ENCODE peak calls at places on chromosomes 13 and 19, in seven cellular contexts. One of them, this sample, is unnamed.

GRCh38 chr19:50921391-50922315 is 10.5 kb upstream of the KLK4 start:
- DNase-seq in H9: no peak
- DNase-seq in IMR-90: no peak
- DNase-seq in neuronal stem cell: peak
- DNase-seq in mesenchymal stem cell: no peak
- DNase-seq in H1: no peak
- DNase-seq in trophoblast cell: no peak
- DNase-seq in this sample: no peak

GRCh38 chr13:36495431-36495830 is 63.1 kb downstream of the CCNA1 start:
- DNase-seq in H9: no peak
- DNase-seq in IMR-90: no peak
- DNase-seq in neuronal stem cell: no peak
- DNase-seq in mesenchymal stem cell: no peak
- DNase-seq in H1: no peak
- DNase-seq in trophoblast cell: no peak
- DNase-seq in this sample: no peak

GRCh38 chr13:19632915-19633339 is 532 bp upstream of the MPHOSPH8 start:
- DNase-seq in H9: no peak
- DNase-seq in IMR-90: no peak
- DNase-seq in neuronal stem cell: no peak
- DNase-seq in mesenchymal stem cell: no peak
- DNase-seq in H1: no peak
- DNase-seq in trophoblast cell: no peak
- DNase-seq in this sample: no peak

GRCh38 chr19:6769006-6769637 is 1.9 kb upstream of the SH2D3A start:
- DNase-seq in H9: peak
- DNase-seq in IMR-90: peak
- DNase-seq in neuronal stem cell: no peak
- DNase-seq in mesenchymal stem cell: peak
- DNase-seq in H1: no peak
- DNase-seq in trophoblast cell: peak
- DNase-seq in this sample: peak

GRCh38 chr13:97339019-97339988 is 94.7 kb upstream of the RAP2A start:
- DNase-seq in H9: no peak
- DNase-seq in IMR-90: peak
- DNase-seq in neuronal stem cell: no peak
- DNase-seq in mesenchymal stem cell: peak
- DNase-seq in H1: no peak
- DNase-seq in trophoblast cell: peak
- DNase-seq in this sample: no peak

GRCh38 chr13:59774511-59774911 is 389.2 kb downstream of the DIAPH3 start:
- DNase-seq in H9: no peak
- DNase-seq in IMR-90: peak
- DNase-seq in neuronal stem cell: peak
- DNase-seq in mesenchymal stem cell: peak
- DNase-seq in H1: no peak
- DNase-seq in trophoblast cell: peak
- DNase-seq in this sample: peak

GRCh38 chr13:72774019-72774418 is 7.7 kb downstream of the DIS3 start:
- DNase-seq in H9: no peak
- DNase-seq in IMR-90: no peak
- DNase-seq in neuronal stem cell: no peak
- DNase-seq in mesenchymal stem cell: peak
- DNase-seq in H1: no peak
- DNase-seq in trophoblast cell: no peak
- DNase-seq in this sample: no peak

GRCh38 chr13:112510002-112510780 is 77.8 kb downstream of the TUBGCP3 start:
- DNase-seq in H9: peak
- DNase-seq in IMR-90: peak
- DNase-seq in neuronal stem cell: peak
- DNase-seq in mesenchymal stem cell: peak
- DNase-seq in H1: peak
- DNase-seq in trophoblast cell: peak
- DNase-seq in this sample: peak

GRCh38 chr13:32829269-32829668 is 187.0 kb upstream of the KL start:
- DNase-seq in H9: no peak
- DNase-seq in IMR-90: no peak
- DNase-seq in neuronal stem cell: no peak
- DNase-seq in mesenchymal stem cell: no peak
- DNase-seq in H1: no peak
- DNase-seq in trophoblast cell: no peak
- DNase-seq in this sample: no peak

GRCh38 chr13:74747186-74747955 is 613.2 kb upstream of the KLF12 start:
- DNase-seq in H9: no peak
- DNase-seq in IMR-90: no peak
- DNase-seq in neuronal stem cell: no peak
- DNase-seq in mesenchymal stem cell: no peak
- DNase-seq in H1: no peak
- DNase-seq in trophoblast cell: no peak
- DNase-seq in this sample: no peak

GRCh38 chr13:31310356-31310755 is 110.6 kb downstream of the B3GLCT start:
- DNase-seq in H9: no peak
- DNase-seq in IMR-90: no peak
- DNase-seq in neuronal stem cell: no peak
- DNase-seq in mesenchymal stem cell: no peak
- DNase-seq in H1: no peak
- DNase-seq in trophoblast cell: no peak
- DNase-seq in this sample: no peak

GRCh38 chr19:30450101-30450500 is 77.9 kb downstream of the ZNF536 start:
- DNase-seq in H9: peak
- DNase-seq in IMR-90: no peak
- DNase-seq in neuronal stem cell: peak
- DNase-seq in mesenchymal stem cell: no peak
- DNase-seq in H1: peak
- DNase-seq in trophoblast cell: no peak
- DNase-seq in this sample: peak

GRCh38 chr19:3142292-3142670 is 6.4 kb downstream of the GNA15 start:
- DNase-seq in H9: no peak
- DNase-seq in IMR-90: peak
- DNase-seq in neuronal stem cell: no peak
- DNase-seq in mesenchymal stem cell: peak
- DNase-seq in H1: no peak
- DNase-seq in trophoblast cell: peak
- DNase-seq in this sample: no peak

GRCh38 chr19:47097396-47098217 is 16.0 kb downstream of the ZC3H4 start:
- DNase-seq in H9: no peak
- DNase-seq in IMR-90: no peak
- DNase-seq in neuronal stem cell: no peak
- DNase-seq in mesenchymal stem cell: no peak
- DNase-seq in H1: no peak
- DNase-seq in trophoblast cell: no peak
- DNase-seq in this sample: no peak

GRCh38 chr19:1360818-1361461 is 22.8 kb upstream of the NDUFS7 start:
- DNase-seq in H9: no peak
- DNase-seq in IMR-90: peak
- DNase-seq in neuronal stem cell: no peak
- DNase-seq in mesenchymal stem cell: no peak
- DNase-seq in H1: no peak
- DNase-seq in trophoblast cell: no peak
- DNase-seq in this sample: no peak

GRCh38 chr13:24280722-24281121 is 28.7 kb upstream of the C1QTNF9 start:
- DNase-seq in H9: no peak
- DNase-seq in IMR-90: peak
- DNase-seq in neuronal stem cell: no peak
- DNase-seq in mesenchymal stem cell: no peak
- DNase-seq in H1: no peak
- DNase-seq in trophoblast cell: no peak
- DNase-seq in this sample: no peak

GRCh38 chr13:95536629-95537241 is 15.8 kb upstream of the CLDN10 start:
- DNase-seq in H9: no peak
- DNase-seq in IMR-90: peak
- DNase-seq in neuronal stem cell: no peak
- DNase-seq in mesenchymal stem cell: peak
- DNase-seq in H1: no peak
- DNase-seq in trophoblast cell: peak
- DNase-seq in this sample: no peak

GRCh38 chr19:58374200-58374599 is 6.6 kb downstream of the ZNF837 start:
- DNase-seq in H9: no peak
- DNase-seq in IMR-90: peak
- DNase-seq in neuronal stem cell: no peak
- DNase-seq in mesenchymal stem cell: peak
- DNase-seq in H1: no peak
- DNase-seq in trophoblast cell: no peak
- DNase-seq in this sample: no peak

GRCh38 chr19:54325194-54325621 is 12.2 kb upstream of the LILRA5 start:
- DNase-seq in H9: no peak
- DNase-seq in IMR-90: peak
- DNase-seq in neuronal stem cell: peak
- DNase-seq in mesenchymal stem cell: no peak
- DNase-seq in H1: no peak
- DNase-seq in trophoblast cell: peak
- DNase-seq in this sample: peak

GRCh38 chr19:2716722-2717637 is 4.2 kb downstream of the DIRAS1 start:
- DNase-seq in H9: no peak
- DNase-seq in IMR-90: no peak
- DNase-seq in neuronal stem cell: no peak
- DNase-seq in mesenchymal stem cell: no peak
- DNase-seq in H1: no peak
- DNase-seq in trophoblast cell: no peak
- DNase-seq in this sample: no peak

GRCh38 chr13:51815848-51816247 is 11.9 kb upstream of the DHRS12 start:
- DNase-seq in H9: no peak
- DNase-seq in IMR-90: no peak
- DNase-seq in neuronal stem cell: no peak
- DNase-seq in mesenchymal stem cell: no peak
- DNase-seq in H1: no peak
- DNase-seq in trophoblast cell: no peak
- DNase-seq in this sample: no peak

GRCh38 chr19:53132231-53132991 is at the start of gene ZNF415:
- DNase-seq in H9: peak
- DNase-seq in IMR-90: peak
- DNase-seq in neuronal stem cell: peak
- DNase-seq in mesenchymal stem cell: peak
- DNase-seq in H1: peak
- DNase-seq in trophoblast cell: peak
- DNase-seq in this sample: peak

GRCh38 chr13:21232196-21232595 is 55.7 kb downstream of the MRPL57 start:
- DNase-seq in H9: no peak
- DNase-seq in IMR-90: peak
- DNase-seq in neuronal stem cell: no peak
- DNase-seq in mesenchymal stem cell: no peak
- DNase-seq in H1: no peak
- DNase-seq in trophoblast cell: peak
- DNase-seq in this sample: no peak

DNA sequence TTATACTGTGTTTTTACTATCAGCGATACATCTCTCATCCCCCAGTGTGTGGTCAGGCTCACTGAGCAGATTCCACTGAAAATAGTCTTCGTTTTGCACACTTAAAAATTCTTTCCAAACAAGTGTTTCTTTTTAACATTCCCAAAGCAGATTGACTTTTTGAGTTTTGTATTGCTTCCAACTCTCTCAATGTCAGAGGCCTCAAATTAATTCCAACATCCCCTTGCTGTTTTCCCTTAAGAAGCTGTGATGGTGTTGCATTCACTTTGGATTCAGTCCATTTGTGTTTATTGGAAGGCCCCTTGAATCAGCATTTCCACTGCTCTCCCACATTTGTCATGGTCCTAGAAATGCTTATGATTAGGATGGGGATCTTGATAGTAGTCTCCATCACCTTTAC is 228.7 kb downstream of the KCNRG start:
- DNase-seq in H9: no peak
- DNase-seq in IMR-90: no peak
- DNase-seq in neuronal stem cell: no peak
- DNase-seq in mesenchymal stem cell: no peak
- DNase-seq in H1: no peak
- DNase-seq in trophoblast cell: no peak
- DNase-seq in this sample: no peak
- H2BK5ac ChIP-seq in H9: no peak
- H2BK5ac ChIP-seq in IMR-90: no peak
- H2BK5ac ChIP-seq in neuronal stem cell: no peak
- H2BK5ac ChIP-seq in mesenchymal stem cell: no peak
- H2BK5ac ChIP-seq in H1: no peak
- H2BK5ac ChIP-seq in trophoblast cell: no peak
- H2BK5ac ChIP-seq in this sample: no peak

DNA sequence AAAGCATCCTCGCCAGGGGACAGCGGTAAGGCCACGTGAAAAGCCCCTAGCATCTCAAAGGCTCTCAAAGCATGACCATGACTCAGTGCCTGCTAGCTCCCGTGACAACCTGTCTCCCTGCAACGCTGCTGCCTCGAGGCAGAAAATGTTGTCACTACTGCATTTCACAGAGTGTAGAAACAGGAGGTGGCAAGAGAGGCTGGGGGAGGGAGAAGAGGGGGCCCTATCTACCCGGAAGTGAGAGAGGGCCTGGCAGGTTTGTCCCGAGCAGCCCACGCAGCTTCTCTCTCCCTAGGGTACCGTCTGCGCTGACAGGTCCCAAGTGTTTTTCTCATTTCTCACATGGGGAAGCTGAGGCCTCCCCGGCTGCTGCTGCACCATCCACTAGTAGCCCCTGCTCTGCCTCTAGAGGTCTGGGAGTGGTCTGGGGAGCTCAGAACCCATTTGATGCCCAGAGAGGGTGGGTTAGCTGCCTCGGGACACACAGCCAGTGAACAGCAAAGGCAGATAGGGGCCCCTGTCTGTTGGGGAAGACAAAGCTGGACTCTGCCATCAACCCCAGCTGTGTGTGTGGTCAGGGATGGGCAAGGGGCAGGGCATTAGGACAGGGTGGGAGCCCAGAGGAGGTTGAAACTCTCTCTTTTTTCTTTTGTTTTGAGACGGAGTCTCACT is 3.7 kb downstream of the TINCR start:
- DNase-seq in H9: no peak
- DNase-seq in IMR-90: peak
- DNase-seq in neuronal stem cell: no peak
- DNase-seq in mesenchymal stem cell: peak
- DNase-seq in H1: no peak
- DNase-seq in trophoblast cell: peak
- DNase-seq in this sample: peak
- H3K4ac ChIP-seq in H9: no peak
- H3K4ac ChIP-seq in IMR-90: no peak
- H3K4ac ChIP-seq in neuronal stem cell: no peak
- H3K4ac ChIP-seq in mesenchymal stem cell: no peak
- H3K4ac ChIP-seq in H1: no peak
- H3K4ac ChIP-seq in trophoblast cell: no peak
- H3K4ac ChIP-seq in this sample: no peak

GRCh38 chr19:14411161-14411560 is 8.0 kb downstream of the DDX39A start:
- DNase-seq in H9: no peak
- DNase-seq in IMR-90: no peak
- DNase-seq in neuronal stem cell: no peak
- DNase-seq in mesenchymal stem cell: no peak
- DNase-seq in H1: no peak
- DNase-seq in trophoblast cell: no peak
- DNase-seq in this sample: no peak
- H2BK5ac ChIP-seq in H9: no peak
- H2BK5ac ChIP-seq in IMR-90: no peak
- H2BK5ac ChIP-seq in neuronal stem cell: no peak
- H2BK5ac ChIP-seq in mesenchymal stem cell: no peak
- H2BK5ac ChIP-seq in H1: no peak
- H2BK5ac ChIP-seq in trophoblast cell: no peak
- H2BK5ac ChIP-seq in this sample: no peak

DNA sequence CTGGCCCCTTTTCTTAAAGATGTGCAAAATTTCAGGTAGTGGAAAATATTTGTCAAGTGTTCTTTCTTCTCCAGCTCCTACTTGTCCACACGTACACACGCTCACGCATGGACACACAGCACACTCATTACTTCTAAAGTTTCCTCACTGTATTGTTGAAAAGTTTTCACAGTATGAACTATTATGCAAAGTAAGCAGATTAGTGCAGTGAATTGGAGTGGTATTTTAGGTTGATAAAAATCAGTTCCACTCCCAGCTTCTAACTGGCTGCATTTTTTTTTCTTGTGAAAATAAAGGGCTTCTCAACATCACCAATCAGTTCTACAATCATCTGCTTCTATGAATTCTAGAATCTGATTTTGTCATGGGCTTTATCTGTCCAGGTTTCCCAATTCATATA is 264.5 kb downstream of the DCT start:
- DNase-seq in H9: no peak
- DNase-seq in IMR-90: no peak
- DNase-seq in neuronal stem cell: no peak
- DNase-seq in mesenchymal stem cell: no peak
- DNase-seq in H1: no peak
- DNase-seq in trophoblast cell: no peak
- DNase-seq in this sample: no peak
- H3K4ac ChIP-seq in H9: no peak
- H3K4ac ChIP-seq in IMR-90: no peak
- H3K4ac ChIP-seq in neuronal stem cell: no peak
- H3K4ac ChIP-seq in mesenchymal stem cell: no peak
- H3K4ac ChIP-seq in H1: no peak
- H3K4ac ChIP-seq in trophoblast cell: no peak
- H3K4ac ChIP-seq in this sample: no peak